ENCODE peak calls at places on chromosomes 4 and X, in five cellular contexts. M, O, C, S and V are unnamed samples.

GRCh38 chr4:13527983-13528822 is 16.1 kb downstream of the NKX3-2 start:
- DNase-seq in M (no peak), O (peak), C (no peak), S (no peak), V (no peak)

GRCh38 chr4:16669036-16669435 is 229.4 kb downstream of the LDB2 start:
- DNase-seq in M (no peak), O (no peak), C (no peak), S (peak), V (no peak)

GRCh38 chr4:152643153-152644035 is 36.4 kb downstream of the TMEM154 start:
- DNase-seq in M (no peak), O (peak), C (no peak), S (no peak), V (no peak)

GRCh38 chr4:126627255-126627654 is 1005.5 kb upstream of the INTU start:
- DNase-seq in M (no peak), O (peak), C (peak), S (peak), V (peak)

GRCh38 chrX:21798677-21799219 is 40.7 kb upstream of the MBTPS2 start:
- DNase-seq in M (no peak), O (no peak), C (peak), S (peak), V (no peak)

GRCh38 chr4:105092356-105092755 is 54.3 kb upstream of the TET2 start:
- DNase-seq in M (no peak), O (no peak), C (no peak), S (peak), V (no peak)

GRCh38 chr4:156971623-156972369 is at the start of gene PDGFC:
- DNase-seq in M (peak), O (no peak), C (peak), S (peak), V (peak)

GRCh38 chr4:81472249-81473085 is 760 bp upstream of the RASGEF1B start:
- DNase-seq in M (no peak), O (peak), C (peak), S (no peak), V (peak)

GRCh38 chr4:118981171-118981838 is 92.7 kb downstream of the SYNPO2 start:
- DNase-seq in M (no peak), O (no peak), C (no peak), S (peak), V (no peak)

GRCh38 chrX:103845165-103845653 is 13.2 kb upstream of the RAB9B start:
- DNase-seq in M (peak), O (peak), C (peak), S (peak), V (peak)

GRCh38 chrX:122866527-122866926 is 317.6 kb upstream of the GRIA3 start:
- DNase-seq in M (no peak), O (peak), C (peak), S (peak), V (no peak)

GRCh38 chrX:18415386-18415785 is 10.0 kb upstream of the CDKL5 start:
- DNase-seq in M (no peak), O (no peak), C (peak), S (peak), V (peak)

GRCh38 chrX:71164071-71164470 is 19.4 kb downstream of the NLGN3 start:
- DNase-seq in M (no peak), O (no peak), C (no peak), S (no peak), V (no peak)

GRCh38 chr4:182478475-182478874 is 235.3 kb downstream of the TENM3 start:
- DNase-seq in M (no peak), O (peak), C (peak), S (peak), V (peak)

GRCh38 chr4:58679051-58679450 is 1568.9 kb upstream of the IGFBP7 start:
- DNase-seq in M (no peak), O (no peak), C (no peak), S (no peak), V (no peak)

GRCh38 chrX:42778096-42778495 is at the start of gene PPP1R2C:
- DNase-seq in M (no peak), O (no peak), C (no peak), S (no peak), V (no peak)

GRCh38 chr4:94917146-94917545 is 159.4 kb downstream of the BMPR1B start:
- DNase-seq in M (no peak), O (no peak), C (no peak), S (no peak), V (no peak)

GRCh38 chrX:2457289-2458133 is 43.3 kb downstream of the DHRSX start:
- DNase-seq in M (no peak), O (peak), C (peak), S (no peak), V (no peak)

GRCh38 chr4:113659127-113659526 is 102.4 kb downstream of the CAMK2D start:
- DNase-seq in M (no peak), O (peak), C (no peak), S (no peak), V (no peak)

GRCh38 chr4:78775278-78776030 is 696 bp upstream of the BMP2K start:
- DNase-seq in M (peak), O (peak), C (peak), S (peak), V (peak)
- TF ChIP-seq POLR2A in M (no peak), O (peak), C (peak), S (no peak), V (peak)

GRCh38 chrX:14026121-14026520 is 3.6 kb downstream of the GEMIN8 start:
- DNase-seq in M (no peak), O (no peak), C (no peak), S (no peak), V (no peak)

GRCh38 chrX:14028473-14028872 is 1.2 kb downstream of the GEMIN8 start:
- DNase-seq in M (no peak), O (no peak), C (no peak), S (no peak), V (no peak)

GRCh38 chrX:14029039-14029424 is 660 bp downstream of the GEMIN8 start:
- DNase-seq in M (no peak), O (peak), C (no peak), S (no peak), V (peak)

GRCh38 chrX:14027031-14027430 is 2.7 kb downstream of the GEMIN8 start:
- DNase-seq in M (no peak), O (peak), C (no peak), S (peak), V (peak)

DNA sequence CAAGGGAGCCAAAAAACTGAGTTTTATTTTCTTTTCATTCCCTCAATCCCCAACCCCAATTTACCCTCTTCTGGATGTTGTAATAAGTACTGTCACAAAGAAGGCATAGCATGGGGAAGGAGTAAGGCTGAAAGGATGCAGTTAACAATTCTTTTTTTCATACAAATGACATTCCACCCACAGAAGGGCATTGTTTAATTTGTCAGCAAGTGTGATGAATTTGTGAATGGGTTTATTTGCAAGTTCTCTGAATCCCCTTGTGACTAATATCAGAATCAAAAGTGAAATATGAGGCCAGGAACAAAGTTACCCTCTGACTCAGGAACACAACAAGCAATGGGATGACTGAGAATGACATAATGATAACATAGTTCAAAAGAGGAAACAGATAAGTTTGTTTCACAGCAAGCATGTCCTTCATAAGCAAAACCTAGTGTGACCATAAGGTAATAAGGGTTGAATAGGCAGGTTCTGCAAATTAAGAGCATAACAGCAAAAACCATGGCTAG is 2.1 kb downstream of the GEMIN8 start:
- DNase-seq in M (no peak), O (peak), C (peak), S (peak), V (peak)
- TF ChIP-seq POLR2A in M (no peak), O (no peak), C (no peak), S (no peak), V (no peak)

DNA sequence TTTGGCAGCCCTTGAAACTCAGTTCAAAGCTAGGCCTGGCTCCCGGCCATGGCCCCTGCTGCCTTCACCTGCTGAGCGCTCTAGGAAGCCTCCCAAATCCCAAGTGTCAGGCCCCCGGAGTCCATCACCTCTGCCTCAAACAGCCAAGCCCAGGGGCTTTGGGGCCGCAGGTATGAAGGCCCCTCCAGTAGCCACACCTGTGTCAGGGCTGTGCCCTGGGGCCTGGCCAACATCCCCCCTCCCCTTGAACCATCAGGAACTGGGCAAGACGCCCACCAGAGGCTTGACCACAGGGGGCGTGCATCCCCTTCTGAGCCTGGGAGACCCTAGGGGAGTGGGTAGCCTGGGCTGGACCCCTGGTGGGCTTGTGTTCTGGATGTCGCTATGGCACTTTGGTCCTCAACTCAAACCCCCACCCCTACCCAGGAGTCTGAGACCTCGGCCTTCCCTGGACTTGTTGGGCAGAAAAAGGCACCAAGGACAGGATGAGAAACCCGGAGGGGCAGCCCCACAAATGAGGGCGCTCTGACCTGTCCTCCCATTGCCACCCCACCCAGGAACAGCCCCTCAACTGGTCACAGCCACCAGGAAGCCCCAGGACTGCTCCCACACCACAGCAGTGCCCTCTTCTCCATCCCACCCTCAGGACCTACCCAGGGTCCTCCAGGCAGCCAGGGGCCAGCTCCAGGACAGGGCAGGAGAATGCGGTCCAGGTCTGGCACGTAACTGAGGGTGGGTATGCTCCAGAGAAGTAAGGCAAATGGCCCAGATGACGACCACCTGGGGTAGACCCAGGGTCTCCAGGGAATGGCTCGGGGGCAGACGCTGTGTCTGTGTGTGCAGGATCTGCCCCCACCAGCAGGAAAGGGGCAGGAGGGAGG is 4.2 kb upstream of the SLBP start:
- DNase-seq in M (no peak), O (no peak), C (no peak), S (no peak), V (no peak)
- TF ChIP-seq POLR2A in M (no peak), O (no peak), C (no peak), S (no peak), V (peak)

DNA sequence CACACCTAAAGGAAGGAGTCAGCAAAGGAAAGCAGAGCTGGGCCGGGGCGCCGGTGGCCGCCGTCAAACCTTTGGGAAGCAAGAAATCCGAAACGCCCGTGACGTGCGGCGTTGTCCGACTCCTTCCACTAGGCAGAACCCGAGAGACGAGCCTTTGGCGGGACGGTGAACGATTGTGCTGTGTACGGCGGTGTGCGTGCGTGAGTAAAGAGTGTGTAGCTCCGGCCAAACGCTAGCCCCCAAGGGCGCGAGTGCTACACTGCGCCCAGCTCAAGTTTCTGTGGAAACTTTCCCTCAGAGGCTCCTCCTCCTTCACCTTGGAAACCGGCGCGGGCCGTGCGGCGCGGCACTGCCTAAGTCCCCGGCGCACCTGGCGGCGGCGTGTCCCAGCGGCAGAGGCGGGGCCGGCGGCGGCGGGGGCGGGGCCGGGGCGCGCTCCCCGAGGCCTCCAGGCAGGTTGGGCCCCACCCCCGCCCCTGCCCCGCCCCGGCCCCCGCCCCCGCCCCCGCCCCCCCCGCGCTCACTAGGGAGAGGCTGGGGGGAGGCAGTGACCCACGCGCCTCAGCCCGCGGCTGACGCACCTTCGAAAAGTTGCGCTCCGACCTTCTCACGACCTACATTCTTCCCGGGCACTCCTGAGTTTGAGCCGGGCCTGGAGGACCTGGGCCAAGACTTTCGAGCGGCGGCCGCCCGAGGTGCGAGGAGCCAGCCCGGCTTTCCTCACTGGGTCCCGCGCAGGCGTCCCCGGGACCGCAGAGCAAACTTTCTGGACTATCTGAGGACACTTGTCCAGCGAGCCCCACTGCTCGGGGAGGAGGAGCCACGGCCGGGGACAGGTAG is at the start of gene FHIP1A:
- DNase-seq in M (peak), O (peak), C (peak), S (peak), V (peak)
- TF ChIP-seq POLR2A in M (no peak), O (no peak), C (no peak), S (no peak), V (no peak)

DNA sequence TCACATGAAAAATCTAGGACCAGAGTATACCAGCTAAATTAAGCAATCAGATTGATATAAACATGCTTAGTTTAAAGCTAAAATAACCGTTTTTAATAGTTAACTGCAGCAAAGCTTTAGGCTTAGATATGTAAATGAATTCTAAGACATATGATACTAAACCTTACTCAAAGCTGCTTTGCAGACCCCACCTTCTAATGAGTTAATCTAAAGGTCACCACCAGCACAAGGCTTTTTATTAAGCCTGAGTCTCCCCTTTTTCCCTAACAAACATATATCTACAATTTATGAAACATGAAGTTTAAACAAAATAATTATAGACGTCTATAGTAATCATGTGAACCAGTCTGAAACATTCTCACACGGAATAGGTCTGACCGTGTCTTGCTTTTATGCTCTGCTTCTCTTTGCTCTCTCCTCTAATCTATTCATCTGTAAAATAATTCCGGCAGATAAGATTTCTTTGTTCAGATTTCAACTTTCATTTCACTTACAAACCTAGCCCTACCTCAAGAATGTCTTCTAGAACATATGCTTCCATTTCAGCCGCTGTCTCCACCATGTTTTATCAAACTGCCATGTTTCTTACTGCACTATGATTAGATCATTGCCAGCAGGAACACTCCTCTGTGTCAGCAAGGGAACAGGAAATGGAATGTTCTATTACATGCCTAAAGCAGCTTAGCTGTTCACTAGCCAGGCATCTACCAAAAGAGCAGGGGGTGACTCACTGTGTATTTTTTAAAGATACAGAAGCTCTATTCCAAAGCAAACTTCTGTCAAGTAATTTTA is 35.9 kb downstream of the ANKRD17 start:
- DNase-seq in M (no peak), O (peak), C (peak), S (peak), V (peak)
- TF ChIP-seq POLR2A in M (no peak), O (peak), C (no peak), S (peak), V (peak)

GRCh38 chr4:5772528-5773270 is 61.7 kb downstream of the EVC start:
- DNase-seq in M (no peak), O (no peak), C (no peak), S (no peak), V (no peak)
- TF ChIP-seq POLR2A in M (no peak), O (no peak), C (no peak), S (no peak), V (no peak)

DNA sequence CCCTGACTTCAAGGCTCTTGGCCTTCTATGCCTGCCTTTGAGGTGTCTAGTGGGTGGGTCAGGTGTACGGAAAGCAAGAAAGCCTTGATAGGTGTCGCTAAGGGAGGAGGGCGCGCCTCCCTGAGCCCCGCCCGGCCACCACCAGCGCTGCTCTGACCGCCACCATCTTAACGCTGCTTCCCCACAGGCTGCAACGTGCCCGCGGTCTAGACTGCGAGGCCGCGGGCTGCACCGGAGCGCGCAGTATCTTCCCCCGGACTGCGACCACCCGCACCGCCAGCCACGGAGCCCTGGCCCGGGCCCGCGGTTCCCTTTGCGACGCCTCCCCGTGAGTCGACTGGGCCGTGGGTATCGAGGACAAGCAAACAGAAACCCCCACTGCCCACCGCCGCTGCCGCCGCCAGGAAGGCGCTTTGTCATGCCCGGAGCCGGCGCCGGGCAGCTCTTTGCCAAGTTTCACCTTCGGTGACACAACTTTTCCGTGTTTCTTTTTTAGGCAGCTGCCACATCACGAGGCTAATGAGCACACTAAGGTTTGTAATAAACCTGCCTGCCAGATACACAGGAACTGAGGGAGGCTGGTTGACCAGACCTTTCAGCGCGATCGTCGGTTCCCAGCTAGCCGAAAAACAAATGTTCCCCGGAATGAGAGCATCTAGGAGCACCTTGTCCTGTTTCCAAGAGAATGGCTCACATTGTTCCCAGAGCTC is 335.8 kb upstream of the F9 start:
- DNase-seq in M (no peak), O (no peak), C (no peak), S (no peak), V (no peak)
- TF ChIP-seq POLR2A in M (no peak), O (no peak), C (no peak), S (no peak), V (no peak)